ENCODE peak calls at places on chromosomes 5 and 9, in six cellular contexts. One of them, this sample, is unnamed.
A peak's percentile ranks its signal among the peaks of the same experiment; 100 is the strongest.

GRCh38 chr9:87882627-87883026 is at the start of gene SPATA31E1:
- DNase-seq in CD4-positive, alpha-beta T cell: no peak
- DNase-seq in GM23338: peak; percentile 33
- DNase-seq in GM23248: no peak
- DNase-seq in NCI-H1417: no peak
- DNase-seq in activated T-helper 1 cell treated with anti-CD3 and anti-CD28 coated beads, Interleukin-12 subunit alpha, Interleukin-12 subunit beta, Interleukin-2, Interleukin-4 antibody, amounts not matched to agents 30 ng/mL and 10 ng/mL and 1 ng/mL, durations not matched to agents 14 hours and 24 hours and 36 hours: no peak
- DNase-seq in this sample: no peak

GRCh38 chr5:175778951-175779475 is 92.4 kb upstream of the CPLX2 start:
- DNase-seq in GM23338: peak; percentile 16
- DNase-seq in activated T-helper 1 cell treated with anti-CD3 and anti-CD28 coated beads, Interleukin-12 subunit alpha, Interleukin-12 subunit beta, Interleukin-2, Interleukin-4 antibody, amounts not matched to agents 30 ng/mL and 10 ng/mL and 1 ng/mL, durations not matched to agents 14 hours and 24 hours and 36 hours: no peak
- DNase-seq in CD4-positive, alpha-beta T cell: no peak
- DNase-seq in NCI-H1417: no peak
- DNase-seq in GM23248: peak; percentile 13
- DNase-seq in this sample: peak; percentile 8

GRCh38 chr9:132146015-132146414 is 15.8 kb upstream of the NTNG2 start:
- DNase-seq in GM23248: no peak
- DNase-seq in GM23338: no peak
- DNase-seq in NCI-H1417: no peak
- DNase-seq in CD4-positive, alpha-beta T cell: no peak
- DNase-seq in activated T-helper 1 cell treated with anti-CD3 and anti-CD28 coated beads, Interleukin-12 subunit alpha, Interleukin-12 subunit beta, Interleukin-2, Interleukin-4 antibody, amounts not matched to agents 30 ng/mL and 10 ng/mL and 1 ng/mL, durations not matched to agents 14 hours and 24 hours and 36 hours: no peak
- DNase-seq in this sample: no peak

GRCh38 chr9:123881604-123882003 is 48.3 kb downstream of the DENND1A start:
- DNase-seq in CD4-positive, alpha-beta T cell: no peak
- DNase-seq in GM23248: no peak
- DNase-seq in activated T-helper 1 cell treated with anti-CD3 and anti-CD28 coated beads, Interleukin-12 subunit alpha, Interleukin-12 subunit beta, Interleukin-2, Interleukin-4 antibody, amounts not matched to agents 30 ng/mL and 10 ng/mL and 1 ng/mL, durations not matched to agents 14 hours and 24 hours and 36 hours: no peak
- DNase-seq in NCI-H1417: no peak
- DNase-seq in GM23338: no peak
- DNase-seq in this sample: no peak

GRCh38 chr9:121884057-121884512 is 209.0 kb downstream of the TTLL11 start:
- DNase-seq in CD4-positive, alpha-beta T cell: no peak
- DNase-seq in GM23338: peak; percentile 87
- DNase-seq in NCI-H1417: no peak
- DNase-seq in GM23248: no peak
- DNase-seq in activated T-helper 1 cell treated with anti-CD3 and anti-CD28 coated beads, Interleukin-12 subunit alpha, Interleukin-12 subunit beta, Interleukin-2, Interleukin-4 antibody, amounts not matched to agents 30 ng/mL and 10 ng/mL and 1 ng/mL, durations not matched to agents 14 hours and 24 hours and 36 hours: no peak
- DNase-seq in this sample: peak; percentile 67

GRCh38 chr9:114989600-114990410 is 59.4 kb upstream of the TNFSF8 start:
- DNase-seq in CD4-positive, alpha-beta T cell: peak; percentile 11
- DNase-seq in GM23248: no peak
- DNase-seq in NCI-H1417: no peak
- DNase-seq in activated T-helper 1 cell treated with anti-CD3 and anti-CD28 coated beads, Interleukin-12 subunit alpha, Interleukin-12 subunit beta, Interleukin-2, Interleukin-4 antibody, amounts not matched to agents 30 ng/mL and 10 ng/mL and 1 ng/mL, durations not matched to agents 14 hours and 24 hours and 36 hours: peak; percentile 78
- DNase-seq in GM23338: no peak
- DNase-seq in this sample: no peak

GRCh38 chr9:127776195-127776918 is 2.1 kb downstream of the SH2D3C start:
- DNase-seq in GM23248: no peak
- DNase-seq in GM23338: peak; percentile 87
- DNase-seq in NCI-H1417: no peak
- DNase-seq in activated T-helper 1 cell treated with anti-CD3 and anti-CD28 coated beads, Interleukin-12 subunit alpha, Interleukin-12 subunit beta, Interleukin-2, Interleukin-4 antibody, amounts not matched to agents 30 ng/mL and 10 ng/mL and 1 ng/mL, durations not matched to agents 14 hours and 24 hours and 36 hours: peak; percentile 73
- DNase-seq in CD4-positive, alpha-beta T cell: peak; percentile 70
- DNase-seq in this sample: peak; percentile 75

GRCh38 chr5:55915783-55916182 is 64.6 kb downstream of the IL31RA start:
- DNase-seq in CD4-positive, alpha-beta T cell: no peak
- DNase-seq in NCI-H1417: no peak
- DNase-seq in GM23338: no peak
- DNase-seq in GM23248: no peak
- DNase-seq in activated T-helper 1 cell treated with anti-CD3 and anti-CD28 coated beads, Interleukin-12 subunit alpha, Interleukin-12 subunit beta, Interleukin-2, Interleukin-4 antibody, amounts not matched to agents 30 ng/mL and 10 ng/mL and 1 ng/mL, durations not matched to agents 14 hours and 24 hours and 36 hours: no peak
- DNase-seq in this sample: no peak

GRCh38 chr9:107249131-107249533 is 33.9 kb upstream of the RAD23B start:
- DNase-seq in CD4-positive, alpha-beta T cell: no peak
- DNase-seq in GM23248: peak; percentile 37
- DNase-seq in activated T-helper 1 cell treated with anti-CD3 and anti-CD28 coated beads, Interleukin-12 subunit alpha, Interleukin-12 subunit beta, Interleukin-2, Interleukin-4 antibody, amounts not matched to agents 30 ng/mL and 10 ng/mL and 1 ng/mL, durations not matched to agents 14 hours and 24 hours and 36 hours: no peak
- DNase-seq in GM23338: peak; percentile 61
- DNase-seq in NCI-H1417: no peak
- DNase-seq in this sample: no peak

GRCh38 chr9:123063172-123063508 is 29.7 kb downstream of the GPR21 start:
- DNase-seq in CD4-positive, alpha-beta T cell: no peak
- DNase-seq in activated T-helper 1 cell treated with anti-CD3 and anti-CD28 coated beads, Interleukin-12 subunit alpha, Interleukin-12 subunit beta, Interleukin-2, Interleukin-4 antibody, amounts not matched to agents 30 ng/mL and 10 ng/mL and 1 ng/mL, durations not matched to agents 14 hours and 24 hours and 36 hours: no peak
- DNase-seq in GM23248: peak; percentile 48
- DNase-seq in NCI-H1417: no peak
- DNase-seq in GM23338: no peak
- DNase-seq in this sample: no peak

GRCh38 chr9:110712955-110713354 is 44.4 kb downstream of the MUSK start:
- DNase-seq in GM23338: no peak
- DNase-seq in activated T-helper 1 cell treated with anti-CD3 and anti-CD28 coated beads, Interleukin-12 subunit alpha, Interleukin-12 subunit beta, Interleukin-2, Interleukin-4 antibody, amounts not matched to agents 30 ng/mL and 10 ng/mL and 1 ng/mL, durations not matched to agents 14 hours and 24 hours and 36 hours: no peak
- DNase-seq in GM23248: peak; percentile 9
- DNase-seq in NCI-H1417: no peak
- DNase-seq in CD4-positive, alpha-beta T cell: no peak
- DNase-seq in this sample: no peak

GRCh38 chr5:30347858-30348257 is 845.6 kb upstream of the CDH6 start:
- DNase-seq in CD4-positive, alpha-beta T cell: no peak
- DNase-seq in activated T-helper 1 cell treated with anti-CD3 and anti-CD28 coated beads, Interleukin-12 subunit alpha, Interleukin-12 subunit beta, Interleukin-2, Interleukin-4 antibody, amounts not matched to agents 30 ng/mL and 10 ng/mL and 1 ng/mL, durations not matched to agents 14 hours and 24 hours and 36 hours: no peak
- DNase-seq in GM23248: no peak
- DNase-seq in GM23338: no peak
- DNase-seq in NCI-H1417: no peak
- DNase-seq in this sample: no peak

GRCh38 chr5:43242196-43242595 is 50.2 kb downstream of the NIM1K start:
- DNase-seq in activated T-helper 1 cell treated with anti-CD3 and anti-CD28 coated beads, Interleukin-12 subunit alpha, Interleukin-12 subunit beta, Interleukin-2, Interleukin-4 antibody, amounts not matched to agents 30 ng/mL and 10 ng/mL and 1 ng/mL, durations not matched to agents 14 hours and 24 hours and 36 hours: no peak
- DNase-seq in NCI-H1417: no peak
- DNase-seq in CD4-positive, alpha-beta T cell: no peak
- DNase-seq in GM23338: no peak
- DNase-seq in GM23248: no peak
- DNase-seq in this sample: no peak

GRCh38 chr9:80382523-80382922 is 810.8 kb downstream of the TLE4 start:
- DNase-seq in NCI-H1417: no peak
- DNase-seq in CD4-positive, alpha-beta T cell: no peak
- DNase-seq in GM23338: no peak
- DNase-seq in GM23248: no peak
- DNase-seq in activated T-helper 1 cell treated with anti-CD3 and anti-CD28 coated beads, Interleukin-12 subunit alpha, Interleukin-12 subunit beta, Interleukin-2, Interleukin-4 antibody, amounts not matched to agents 30 ng/mL and 10 ng/mL and 1 ng/mL, durations not matched to agents 14 hours and 24 hours and 36 hours: no peak
- DNase-seq in this sample: no peak

GRCh38 chr5:110561510-110561909 is 165.0 kb downstream of the TMEM232 start:
- DNase-seq in NCI-H1417: no peak
- DNase-seq in GM23248: no peak
- DNase-seq in CD4-positive, alpha-beta T cell: no peak
- DNase-seq in GM23338: no peak
- DNase-seq in activated T-helper 1 cell treated with anti-CD3 and anti-CD28 coated beads, Interleukin-12 subunit alpha, Interleukin-12 subunit beta, Interleukin-2, Interleukin-4 antibody, amounts not matched to agents 30 ng/mL and 10 ng/mL and 1 ng/mL, durations not matched to agents 14 hours and 24 hours and 36 hours: no peak
- DNase-seq in this sample: no peak

GRCh38 chr9:90330215-90330614 is 312.4 kb downstream of the DIRAS2 start:
- DNase-seq in GM23338: no peak
- DNase-seq in CD4-positive, alpha-beta T cell: no peak
- DNase-seq in NCI-H1417: no peak
- DNase-seq in activated T-helper 1 cell treated with anti-CD3 and anti-CD28 coated beads, Interleukin-12 subunit alpha, Interleukin-12 subunit beta, Interleukin-2, Interleukin-4 antibody, amounts not matched to agents 30 ng/mL and 10 ng/mL and 1 ng/mL, durations not matched to agents 14 hours and 24 hours and 36 hours: no peak
- DNase-seq in GM23248: no peak
- DNase-seq in this sample: peak; percentile 71

GRCh38 chr5:56012281-56012963 is 17.7 kb upstream of the IL6ST start:
- DNase-seq in NCI-H1417: no peak
- DNase-seq in CD4-positive, alpha-beta T cell: no peak
- DNase-seq in GM23338: no peak
- DNase-seq in activated T-helper 1 cell treated with anti-CD3 and anti-CD28 coated beads, Interleukin-12 subunit alpha, Interleukin-12 subunit beta, Interleukin-2, Interleukin-4 antibody, amounts not matched to agents 30 ng/mL and 10 ng/mL and 1 ng/mL, durations not matched to agents 14 hours and 24 hours and 36 hours: peak; percentile 21
- DNase-seq in GM23248: peak; percentile 75
- DNase-seq in this sample: no peak

GRCh38 chr5:37248970-37249819 is at the start of gene CPLANE1:
- DNase-seq in GM23248: peak; percentile 86
- DNase-seq in GM23338: peak; percentile 90
- DNase-seq in CD4-positive, alpha-beta T cell: peak; percentile 24
- DNase-seq in NCI-H1417: peak; percentile 81
- DNase-seq in activated T-helper 1 cell treated with anti-CD3 and anti-CD28 coated beads, Interleukin-12 subunit alpha, Interleukin-12 subunit beta, Interleukin-2, Interleukin-4 antibody, amounts not matched to agents 30 ng/mL and 10 ng/mL and 1 ng/mL, durations not matched to agents 14 hours and 24 hours and 36 hours: peak; percentile 51
- DNase-seq in this sample: peak; percentile 86

GRCh38 chr5:76579166-76579765 is 43.9 kb downstream of the F2RL2 start:
- DNase-seq in activated T-helper 1 cell treated with anti-CD3 and anti-CD28 coated beads, Interleukin-12 subunit alpha, Interleukin-12 subunit beta, Interleukin-2, Interleukin-4 antibody, amounts not matched to agents 30 ng/mL and 10 ng/mL and 1 ng/mL, durations not matched to agents 14 hours and 24 hours and 36 hours: no peak
- DNase-seq in GM23338: no peak
- DNase-seq in NCI-H1417: no peak
- DNase-seq in CD4-positive, alpha-beta T cell: no peak
- DNase-seq in GM23248: peak; percentile 55
- DNase-seq in this sample: no peak

GRCh38 chr5:31153523-31153922 is 40.0 kb upstream of the CDH6 start:
- DNase-seq in CD4-positive, alpha-beta T cell: no peak
- DNase-seq in GM23338: no peak
- DNase-seq in NCI-H1417: no peak
- DNase-seq in activated T-helper 1 cell treated with anti-CD3 and anti-CD28 coated beads, Interleukin-12 subunit alpha, Interleukin-12 subunit beta, Interleukin-2, Interleukin-4 antibody, amounts not matched to agents 30 ng/mL and 10 ng/mL and 1 ng/mL, durations not matched to agents 14 hours and 24 hours and 36 hours: no peak
- DNase-seq in GM23248: peak; percentile 20
- DNase-seq in this sample: no peak

GRCh38 chr5:126589536-126590297 is 5.3 kb downstream of the ALDH7A1 start:
- DNase-seq in GM23338: no peak
- DNase-seq in GM23248: no peak
- DNase-seq in NCI-H1417: no peak
- DNase-seq in CD4-positive, alpha-beta T cell: no peak
- DNase-seq in activated T-helper 1 cell treated with anti-CD3 and anti-CD28 coated beads, Interleukin-12 subunit alpha, Interleukin-12 subunit beta, Interleukin-2, Interleukin-4 antibody, amounts not matched to agents 30 ng/mL and 10 ng/mL and 1 ng/mL, durations not matched to agents 14 hours and 24 hours and 36 hours: no peak
- DNase-seq in this sample: no peak